ENCODE peak calls at places on chromosomes 5 and 9, in nine cellular contexts. C is cardiac fibroblast; W is stimulated activated CD4-positive, alpha-beta T cell treated with anti-CD3 and anti-CD28 coated beads, Interleukin-2, amount 100 ng/mL, for 48 hours; G is activated CD8-positive, alpha-beta memory T cell treated with anti-CD3 and anti-CD28 coated beads, Interleukin-2, amount 50 U/mL, for 48 hours; Y is hepatic stellate cell; Q is heart left ventricle; E is astrocyte of the hippocampus; A is HFFc6; T is stimulated activated CD8-positive, alpha-beta memory T cell treated with anti-CD3 and anti-CD28 coated beads, Interleukin-12 subunit alpha, Interleukin-12 subunit beta, amount 100 ng/mL, for 4 hours. D is an unnamed sample.

GRCh38 chr5:89293849-89294248 is 410.9 kb upstream of the MEF2C start:
- DNase-seq in C (peak), W (no peak), G (no peak), Y (no peak), Q (no peak), E (no peak), A (no peak), T (no peak), D (no peak)

GRCh38 chr5:163564321-163564924 is 59.0 kb downstream of the MAT2B start:
- DNase-seq in C (peak), W (peak), G (peak), Y (peak), Q (no peak), E (peak), A (peak), T (peak), D (peak)

GRCh38 chr9:20216438-20216837 is 405.9 kb downstream of the MLLT3 start:
- DNase-seq in C (no peak), W (no peak), G (no peak), Y (no peak), Q (no peak), E (no peak), A (no peak), T (no peak), D (no peak)

GRCh38 chr9:88355166-88355565 is 33.1 kb upstream of the SPIN1 start:
- DNase-seq in C (peak), W (no peak), G (no peak), Y (no peak), Q (no peak), E (no peak), A (peak), T (no peak), D (no peak)

GRCh38 chr5:115460476-115460875 is 84.1 kb downstream of the FEM1C start:
- DNase-seq in C (peak), W (no peak), G (no peak), Y (no peak), Q (peak), E (peak), A (peak), T (no peak), D (peak)

GRCh38 chr9:130078547-130078946 is 24.8 kb downstream of the GPR107 start:
- DNase-seq in C (no peak), W (no peak), G (no peak), Y (no peak), Q (no peak), E (no peak), A (no peak), T (no peak), D (no peak)

GRCh38 chr5:173329370-173330150 is 1.3 kb upstream of the STC2 start:
- DNase-seq in C (no peak), W (peak), G (peak), Y (peak), Q (no peak), E (peak), A (no peak), T (no peak), D (no peak)

GRCh38 chr5:83360573-83360972 is 111.0 kb upstream of the VCAN start:
- DNase-seq in C (no peak), W (no peak), G (no peak), Y (no peak), Q (no peak), E (no peak), A (no peak), T (no peak), D (no peak)

GRCh38 chr9:137851516-137852217 is 25.9 kb upstream of the CACNA1B start:
- DNase-seq in C (no peak), W (no peak), G (no peak), Y (no peak), Q (no peak), E (no peak), A (no peak), T (no peak), D (no peak)

GRCh38 chr5:95644351-95645042 is 2.1 kb upstream of the RFESD start:
- DNase-seq in C (peak), W (peak), G (no peak), Y (no peak), Q (peak), E (peak), A (peak), T (no peak), D (no peak)

GRCh38 chr5:137629646-137630045 is 106.2 kb downstream of the KLHL3 start:
- DNase-seq in C (peak), W (peak), G (no peak), Y (peak), Q (no peak), E (peak), A (peak), T (no peak), D (no peak)

GRCh38 chr5:55160493-55161209 is 680 bp downstream of the GPX8 start:
- DNase-seq in C (peak), W (no peak), G (no peak), Y (peak), Q (peak), E (peak), A (peak), T (no peak), D (peak)

GRCh38 chr5:120096413-120096812 is 367.7 kb upstream of the PRR16 start:
- DNase-seq in C (peak), W (no peak), G (no peak), Y (peak), Q (no peak), E (peak), A (peak), T (no peak), D (no peak)

GRCh38 chr5:168578506-168579205 is 512 bp downstream of the PANK3 start:
- DNase-seq in C (no peak), W (no peak), G (no peak), Y (no peak), Q (no peak), E (no peak), A (no peak), T (no peak), D (peak)

GRCh38 chr5:127492854-127493738 is 24.3 kb upstream of the PRRC1 start:
- DNase-seq in C (peak), W (no peak), G (no peak), Y (no peak), Q (no peak), E (peak), A (peak), T (no peak), D (peak)

GRCh38 chr9:74824654-74825053 is 63.1 kb downstream of the TRPM6 start:
- DNase-seq in C (peak), W (no peak), G (no peak), Y (no peak), Q (peak), E (peak), A (no peak), T (no peak), D (no peak)

GRCh38 chr9:91101598-91102168 is 260.0 kb downstream of the AUH start:
- DNase-seq in C (no peak), W (peak), G (peak), Y (no peak), Q (no peak), E (no peak), A (no peak), T (peak), D (no peak)

GRCh38 chr9:127972316-127972871 is 8.4 kb downstream of the EEIG1 start:
- DNase-seq in C (no peak), W (no peak), G (peak), Y (no peak), Q (peak), E (no peak), A (no peak), T (no peak), D (no peak)

GRCh38 chr9:130542457-130543228 is 36.7 kb upstream of the FUBP3 start:
- DNase-seq in C (peak), W (no peak), G (no peak), Y (no peak), Q (no peak), E (no peak), A (no peak), T (no peak), D (no peak)

GRCh38 chr5:34585601-34586104 is 70.5 kb upstream of the RAI14 start:
- DNase-seq in C (peak), W (no peak), G (no peak), Y (peak), Q (no peak), E (peak), A (peak), T (no peak), D (no peak)

GRCh38 chr9:109319072-109319630 is 1.7 kb downstream of the EPB41L4B start:
- DNase-seq in C (no peak), W (no peak), G (peak), Y (no peak), Q (no peak), E (peak), A (no peak), T (no peak), D (no peak)

GRCh38 chr5:93883459-93883858 is 142.1 kb upstream of the POU5F2 start:
- DNase-seq in C (no peak), W (no peak), G (no peak), Y (no peak), Q (no peak), E (no peak), A (no peak), T (no peak), D (no peak)